ENCODE peak calls at places on chromosome 4, in six cellular contexts. One of them, this sample, is unnamed.

GRCh38 chr4:52824603-52825310 is 37.4 kb upstream of the RASL11B start:
- DNase-seq in cardiac muscle cell: peak
- DNase-seq in occipital lobe: no peak
- DNase-seq in nucleus accumbens: no peak
- DNase-seq in activated T-cell treated with anti-CD3 and anti-CD28 coated beads, Interleukin-2, amount 50 U/mL, for 72 hours: no peak
- DNase-seq in GM23248: peak
- DNase-seq in this sample: no peak

GRCh38 chr4:163736876-163737275 is 242.4 kb downstream of the TMA16 start:
- DNase-seq in cardiac muscle cell: no peak
- DNase-seq in occipital lobe: no peak
- DNase-seq in nucleus accumbens: no peak
- DNase-seq in activated T-cell treated with anti-CD3 and anti-CD28 coated beads, Interleukin-2, amount 50 U/mL, for 72 hours: no peak
- DNase-seq in GM23248: no peak
- DNase-seq in this sample: no peak

GRCh38 chr4:157075811-157076577 is at the start of gene GLRB:
- DNase-seq in cardiac muscle cell: peak
- DNase-seq in occipital lobe: peak
- DNase-seq in nucleus accumbens: peak
- DNase-seq in activated T-cell treated with anti-CD3 and anti-CD28 coated beads, Interleukin-2, amount 50 U/mL, for 72 hours: no peak
- DNase-seq in GM23248: peak
- DNase-seq in this sample: peak

GRCh38 chr4:177250056-177250696 is 59.5 kb upstream of the NEIL3 start:
- DNase-seq in cardiac muscle cell: peak
- DNase-seq in occipital lobe: peak
- DNase-seq in nucleus accumbens: peak
- DNase-seq in activated T-cell treated with anti-CD3 and anti-CD28 coated beads, Interleukin-2, amount 50 U/mL, for 72 hours: peak
- DNase-seq in GM23248: peak
- DNase-seq in this sample: peak

GRCh38 chr4:185424905-185425599 is 712 bp downstream of the UFSP2 start:
- DNase-seq in cardiac muscle cell: peak
- DNase-seq in occipital lobe: no peak
- DNase-seq in nucleus accumbens: no peak
- DNase-seq in activated T-cell treated with anti-CD3 and anti-CD28 coated beads, Interleukin-2, amount 50 U/mL, for 72 hours: peak
- DNase-seq in GM23248: no peak
- DNase-seq in this sample: no peak

GRCh38 chr4:143482753-143483362 is 30.6 kb upstream of the SMARCA5 start:
- DNase-seq in cardiac muscle cell: peak
- DNase-seq in occipital lobe: peak
- DNase-seq in nucleus accumbens: no peak
- DNase-seq in activated T-cell treated with anti-CD3 and anti-CD28 coated beads, Interleukin-2, amount 50 U/mL, for 72 hours: peak
- DNase-seq in GM23248: peak
- DNase-seq in this sample: peak

GRCh38 chr4:129014566-129015509 is 78.5 kb downstream of the SCLT1 start:
- DNase-seq in cardiac muscle cell: no peak
- DNase-seq in occipital lobe: no peak
- DNase-seq in nucleus accumbens: no peak
- DNase-seq in activated T-cell treated with anti-CD3 and anti-CD28 coated beads, Interleukin-2, amount 50 U/mL, for 72 hours: no peak
- DNase-seq in GM23248: no peak
- DNase-seq in this sample: no peak

GRCh38 chr4:88107406-88108107 is 50.9 kb downstream of the ABCG2 start:
- DNase-seq in cardiac muscle cell: peak
- DNase-seq in occipital lobe: no peak
- DNase-seq in nucleus accumbens: no peak
- DNase-seq in activated T-cell treated with anti-CD3 and anti-CD28 coated beads, Interleukin-2, amount 50 U/mL, for 72 hours: no peak
- DNase-seq in GM23248: no peak
- DNase-seq in this sample: no peak

GRCh38 chr4:36709986-36710385 is 428.6 kb downstream of the DTHD1 start:
- DNase-seq in cardiac muscle cell: no peak
- DNase-seq in occipital lobe: no peak
- DNase-seq in nucleus accumbens: no peak
- DNase-seq in activated T-cell treated with anti-CD3 and anti-CD28 coated beads, Interleukin-2, amount 50 U/mL, for 72 hours: no peak
- DNase-seq in GM23248: no peak
- DNase-seq in this sample: no peak

GRCh38 chr4:16225139-16225538 is 1.1 kb downstream of the TAPT1 start:
- DNase-seq in cardiac muscle cell: peak
- DNase-seq in occipital lobe: no peak
- DNase-seq in nucleus accumbens: no peak
- DNase-seq in activated T-cell treated with anti-CD3 and anti-CD28 coated beads, Interleukin-2, amount 50 U/mL, for 72 hours: no peak
- DNase-seq in GM23248: peak
- DNase-seq in this sample: no peak

GRCh38 chr4:185276036-185276435 is 66.6 kb downstream of the SNX25 start:
- DNase-seq in cardiac muscle cell: peak
- DNase-seq in occipital lobe: no peak
- DNase-seq in nucleus accumbens: no peak
- DNase-seq in activated T-cell treated with anti-CD3 and anti-CD28 coated beads, Interleukin-2, amount 50 U/mL, for 72 hours: no peak
- DNase-seq in GM23248: peak
- DNase-seq in this sample: no peak

GRCh38 chr4:154807042-154807630 is 26.1 kb downstream of the RBM46 start:
- DNase-seq in cardiac muscle cell: peak
- DNase-seq in occipital lobe: no peak
- DNase-seq in nucleus accumbens: no peak
- DNase-seq in activated T-cell treated with anti-CD3 and anti-CD28 coated beads, Interleukin-2, amount 50 U/mL, for 72 hours: no peak
- DNase-seq in GM23248: peak
- DNase-seq in this sample: no peak

GRCh38 chr4:31390849-31391248 is 670.7 kb downstream of the PCDH7 start:
- DNase-seq in cardiac muscle cell: peak
- DNase-seq in occipital lobe: no peak
- DNase-seq in nucleus accumbens: no peak
- DNase-seq in activated T-cell treated with anti-CD3 and anti-CD28 coated beads, Interleukin-2, amount 50 U/mL, for 72 hours: no peak
- DNase-seq in GM23248: no peak
- DNase-seq in this sample: no peak

GRCh38 chr4:124641715-124642380 is 70.7 kb downstream of the ANKRD50 start:
- DNase-seq in cardiac muscle cell: peak
- DNase-seq in occipital lobe: no peak
- DNase-seq in nucleus accumbens: no peak
- DNase-seq in activated T-cell treated with anti-CD3 and anti-CD28 coated beads, Interleukin-2, amount 50 U/mL, for 72 hours: no peak
- DNase-seq in GM23248: peak
- DNase-seq in this sample: no peak

GRCh38 chr4:138890921-138891570 is 124.5 kb upstream of the NOCT start:
- DNase-seq in cardiac muscle cell: no peak
- DNase-seq in occipital lobe: no peak
- DNase-seq in nucleus accumbens: no peak
- DNase-seq in activated T-cell treated with anti-CD3 and anti-CD28 coated beads, Interleukin-2, amount 50 U/mL, for 72 hours: no peak
- DNase-seq in GM23248: no peak
- DNase-seq in this sample: no peak

GRCh38 chr4:151921371-151921770 is 160.6 kb upstream of the GATB start:
- DNase-seq in cardiac muscle cell: no peak
- DNase-seq in occipital lobe: no peak
- DNase-seq in nucleus accumbens: no peak
- DNase-seq in activated T-cell treated with anti-CD3 and anti-CD28 coated beads, Interleukin-2, amount 50 U/mL, for 72 hours: no peak
- DNase-seq in GM23248: peak
- DNase-seq in this sample: no peak

GRCh38 chr4:151198748-151199147 is 78.2 kb upstream of the PRSS48 start:
- DNase-seq in cardiac muscle cell: peak
- DNase-seq in occipital lobe: no peak
- DNase-seq in nucleus accumbens: no peak
- DNase-seq in activated T-cell treated with anti-CD3 and anti-CD28 coated beads, Interleukin-2, amount 50 U/mL, for 72 hours: no peak
- DNase-seq in GM23248: peak
- DNase-seq in this sample: no peak

GRCh38 chr4:2576290-2576689 is 39.8 kb downstream of the FAM193A start:
- DNase-seq in cardiac muscle cell: no peak
- DNase-seq in occipital lobe: no peak
- DNase-seq in nucleus accumbens: no peak
- DNase-seq in activated T-cell treated with anti-CD3 and anti-CD28 coated beads, Interleukin-2, amount 50 U/mL, for 72 hours: no peak
- DNase-seq in GM23248: no peak
- DNase-seq in this sample: no peak

GRCh38 chr4:48905363-48906015 is 1.1 kb downstream of the OCIAD2 start:
- DNase-seq in cardiac muscle cell: peak
- DNase-seq in occipital lobe: no peak
- DNase-seq in nucleus accumbens: no peak
- DNase-seq in activated T-cell treated with anti-CD3 and anti-CD28 coated beads, Interleukin-2, amount 50 U/mL, for 72 hours: no peak
- DNase-seq in GM23248: peak
- DNase-seq in this sample: no peak

GRCh38 chr4:78784255-78784654 is 8.1 kb downstream of the BMP2K start:
- DNase-seq in cardiac muscle cell: peak
- DNase-seq in occipital lobe: no peak
- DNase-seq in nucleus accumbens: no peak
- DNase-seq in activated T-cell treated with anti-CD3 and anti-CD28 coated beads, Interleukin-2, amount 50 U/mL, for 72 hours: no peak
- DNase-seq in GM23248: peak
- DNase-seq in this sample: no peak